ENCODE peak calls at places on chromosomes 13 and 19, in seven cellular contexts. P is AG08395; O is head of caudate nucleus; L is activated CD4-positive, alpha-beta T cell treated with anti-CD3 and anti-CD28 coated beads for 48 hours; Y is tibial nerve; B is T follicular helper cell; Z is activated naive CD4-positive, alpha-beta T cell. A is an unnamed sample.

GRCh38 chr19:4916292-4917082 is 7.2 kb downstream of the UHRF1 start:
- DNase-seq in P (no peak), O (no peak), L (peak), Y (no peak), B (no peak), Z (no peak), A (no peak)

GRCh38 chr19:29596080-29596479 is 10.0 kb upstream of the POP4 start:
- DNase-seq in P (no peak), O (no peak), L (no peak), Y (no peak), B (no peak), Z (no peak), A (no peak)

GRCh38 chr13:96179309-96179708 is 89.4 kb downstream of the HS6ST3 start:
- DNase-seq in P (no peak), O (no peak), L (no peak), Y (no peak), B (no peak), Z (no peak), A (no peak)

GRCh38 chr13:74904547-74904946 is 577.4 kb downstream of the TBC1D4 start:
- DNase-seq in P (no peak), O (no peak), L (no peak), Y (no peak), B (no peak), Z (no peak), A (no peak)

GRCh38 chr13:114108894-114109293 is 23.5 kb downstream of the RASA3 start:
- DNase-seq in P (no peak), O (no peak), L (no peak), Y (no peak), B (no peak), Z (no peak), A (no peak)

GRCh38 chr13:46184277-46184699 is 2.3 kb upstream of the LCP1 start:
- DNase-seq in P (no peak), O (no peak), L (peak), Y (peak), B (peak), Z (peak), A (peak)

GRCh38 chr19:55931936-55932386 is at the start of gene NLRP13:
- DNase-seq in P (no peak), O (no peak), L (no peak), Y (no peak), B (no peak), Z (no peak), A (no peak)

GRCh38 chr13:27120011-27120410 is 51.6 kb downstream of the USP12 start:
- DNase-seq in P (peak), O (no peak), L (no peak), Y (no peak), B (no peak), Z (no peak), A (no peak)

GRCh38 chr13:100176781-100177389 is 88.0 kb downstream of the PCCA start:
- DNase-seq in P (no peak), O (no peak), L (no peak), Y (no peak), B (no peak), Z (no peak), A (no peak)

GRCh38 chr13:82655518-82655855 is 1226.8 kb downstream of the SLITRK1 start:
- DNase-seq in P (no peak), O (no peak), L (no peak), Y (no peak), B (no peak), Z (no peak), A (no peak)

GRCh38 chr13:96091164-96091931 is 1.4 kb downstream of the HS6ST3 start:
- DNase-seq in P (no peak), O (peak), L (peak), Y (no peak), B (no peak), Z (no peak), A (no peak)